ENCODE peak calls at places on chromosomes 2 and 18, in four cellular contexts. G, B, D and S are unnamed samples.

GRCh38 chr2:120546077-120546864 is 189.4 kb upstream of the GLI2 start:
- DNase-seq in D (peak), B (no peak), G (no peak), S (peak)

GRCh38 chr2:177332041-177332991 is 60.3 kb upstream of the AGPS start:
- DNase-seq in D (no peak), B (no peak), G (peak), S (peak)

GRCh38 chr18:76435321-76435989 is 59.6 kb downstream of the ZNF516 start:
- DNase-seq in B (no peak), D (no peak), G (no peak), S (no peak)

GRCh38 chr2:67399144-67399543 is 2.0 kb downstream of the ETAA1 start:
- DNase-seq in D (no peak), G (no peak), B (no peak), S (no peak)

GRCh38 chr2:139031722-139032121 is 251.5 kb upstream of the NXPH2 start:
- DNase-seq in G (no peak), D (no peak), B (no peak), S (no peak)

GRCh38 chr2:189379287-189379630 is 62.0 kb upstream of the WDR75 start:
- DNase-seq in G (no peak), B (no peak), D (peak), S (peak)

GRCh38 chr2:149955201-149955600 is 367.6 kb upstream of the MMADHC start:
- DNase-seq in B (no peak), G (no peak), D (no peak), S (no peak)

GRCh38 chr2:180048256-180048655 is 41.2 kb upstream of the CWC22 start:
- DNase-seq in B (no peak), D (no peak), G (no peak), S (no peak)

GRCh38 chr18:76514573-76514972 is 19.5 kb upstream of the ZNF516 start:
- DNase-seq in D (no peak), G (no peak), B (no peak), S (no peak)

GRCh38 chr2:119049968-119050657 is 108.1 kb downstream of the MARCO start:
- DNase-seq in G (peak), B (no peak), D (no peak), S (no peak)

GRCh38 chr18:65259403-65259802 is 491.4 kb upstream of the CDH7 start:
- DNase-seq in B (no peak), G (no peak), D (no peak), S (no peak)

GRCh38 chr2:142531375-142531774 is 346.1 kb upstream of the KYNU start:
- DNase-seq in B (no peak), D (no peak), G (no peak), S (no peak)

GRCh38 chr2:135679125-135679524 is 62.5 kb upstream of the UBXN4 start:
- DNase-seq in G (no peak), D (no peak), B (no peak), S (no peak)

GRCh38 chr2:8595821-8596600 is 85.8 kb upstream of the ID2 start:
- DNase-seq in D (no peak), B (no peak), G (no peak), S (no peak)

GRCh38 chr2:241208058-241208457 is 19.6 kb downstream of the ANO7 start:
- DNase-seq in D (no peak), B (no peak), G (no peak), S (no peak)